ENCODE peak calls at places on chromosomes 2 and 18, in nine cellular contexts. V, J, E, T, F, C, P, G and U are unnamed samples.

GRCh38 chr2:23639406-23639982 is 254.5 kb downstream of the KLHL29 start:
- DNase-seq in V (no peak), J (no peak), E (no peak), T (no peak), F (no peak), C (no peak), P (no peak), G (no peak), U (no peak)

GRCh38 chr2:29238497-29238896 is 123.3 kb downstream of the CLIP4 start:
- DNase-seq in V (peak), J (peak), E (peak), T (peak), F (no peak), C (no peak), P (no peak), G (no peak), U (peak)

GRCh38 chr2:101430161-101430560 is 42.9 kb upstream of the CREG2 start:
- DNase-seq in V (no peak), J (no peak), E (no peak), T (no peak), F (no peak), C (no peak), P (no peak), G (no peak), U (no peak)

GRCh38 chr2:235054497-235054896 is 102.7 kb downstream of the SH3BP4 start:
- DNase-seq in V (no peak), J (no peak), E (no peak), T (no peak), F (no peak), C (no peak), P (no peak), G (no peak), U (no peak)

GRCh38 chr2:143087033-143087432 is 42.2 kb upstream of the ARHGAP15 start:
- DNase-seq in V (no peak), J (no peak), E (no peak), T (no peak), F (no peak), C (no peak), P (no peak), G (no peak), U (no peak)

GRCh38 chr2:27776097-27776496 is 4.6 kb downstream of the MRPL33 start:
- DNase-seq in V (no peak), J (no peak), E (peak), T (peak), F (no peak), C (no peak), P (no peak), G (no peak), U (no peak)

GRCh38 chr18:57447154-57447621 is 12.0 kb downstream of the ONECUT2 start:
- DNase-seq in V (peak), J (peak), E (no peak), T (peak), F (no peak), C (no peak), P (no peak), G (no peak), U (peak)

GRCh38 chr2:238167761-238168160 is 9.0 kb downstream of the ERFE start:
- DNase-seq in V (no peak), J (no peak), E (no peak), T (no peak), F (no peak), C (no peak), P (no peak), G (no peak), U (no peak)

GRCh38 chr18:61803393-61803792 is 89.4 kb downstream of the RNF152 start:
- DNase-seq in V (no peak), J (peak), E (no peak), T (no peak), F (no peak), C (no peak), P (no peak), G (no peak), U (no peak)

GRCh38 chr2:222561817-222562424 is 94.0 kb downstream of the FARSB start:
- DNase-seq in V (peak), J (peak), E (peak), T (peak), F (peak), C (no peak), P (peak), G (no peak), U (peak)

GRCh38 chr2:196449083-196449482 is 190.4 kb upstream of the CCDC150 start:
- DNase-seq in V (no peak), J (no peak), E (no peak), T (no peak), F (no peak), C (no peak), P (no peak), G (no peak), U (no peak)

GRCh38 chr2:134623796-134624195 is 95.0 kb downstream of the TMEM163 start:
- DNase-seq in V (no peak), J (no peak), E (no peak), T (no peak), F (no peak), C (no peak), P (no peak), G (no peak), U (peak)

GRCh38 chr18:26963292-26963691 is 97.8 kb upstream of the AQP4 start:
- DNase-seq in V (no peak), J (no peak), E (peak), T (peak), F (no peak), C (no peak), P (no peak), G (no peak), U (no peak)